ENCODE peak calls at places on chromosomes 13 and 19, in nine cellular contexts. R, D, W, S, X, F, U, O and N are unnamed samples.

GRCh38 chr13:46541210-46541609 is 11.8 kb upstream of the LRCH1 start:
- DNase-seq in X (no peak), O (no peak), R (no peak), F (no peak), W (no peak), S (no peak), U (no peak), D (no peak), N (no peak)

GRCh38 chr13:42968906-42969305 is 23.1 kb downstream of the EPSTI1 start:
- DNase-seq in W (no peak), X (peak; percentile 88), F (no peak), R (no peak), U (no peak), O (no peak), D (no peak), S (no peak), N (no peak)

GRCh38 chr19:10305139-10305806 is 4.3 kb downstream of the ZGLP1 start:
- DNase-seq in U (no peak), X (peak; percentile 27), D (peak; percentile 87), O (peak; percentile 49), R (peak; percentile 76), W (no peak), S (no peak), F (no peak), N (no peak)

GRCh38 chr19:374886-375235 is 30.3 kb upstream of the MIER2 start:
- DNase-seq in W (no peak), F (no peak), D (no peak), S (no peak), X (no peak), O (no peak), R (no peak), U (no peak), N (no peak)

GRCh38 chr13:27043013-27043412 is 128.6 kb downstream of the USP12 start:
- DNase-seq in F (no peak), O (peak; percentile 97), D (peak; percentile 99), U (no peak), S (peak; percentile 19), X (no peak), R (peak; percentile 98), W (peak; percentile 89), N (peak; percentile 91)

GRCh38 chr13:43357435-43358065 is 334.2 kb downstream of the DNAJC15 start:
- DNase-seq in W (no peak), U (no peak), O (no peak), F (no peak), S (no peak), X (no peak), D (no peak), R (no peak), N (no peak)

GRCh38 chr13:95137096-95137495 is 164.2 kb downstream of the ABCC4 start:
- DNase-seq in U (no peak), F (no peak), R (no peak), W (no peak), O (no peak), X (no peak), D (peak; percentile 55), S (no peak), N (no peak)

GRCh38 chr13:75963318-75963717 is 327.2 kb downstream of the LMO7 start:
- DNase-seq in R (no peak), S (no peak), W (peak; percentile 1), D (no peak), X (no peak), F (no peak), U (no peak), O (peak; percentile 1), N (peak; percentile 8)

GRCh38 chr19:2176336-2176994 is 12.7 kb downstream of the DOT1L start:
- DNase-seq in W (no peak), U (no peak), S (no peak), O (no peak), X (no peak), D (no peak), F (no peak), R (no peak), N (no peak)

GRCh38 chr13:20943519-20944012 is 41.0 kb upstream of the XPO4 start:
- DNase-seq in F (peak; percentile 72), X (peak; percentile 91), W (peak; percentile 95), R (peak; percentile 93), D (peak; percentile 98), S (peak; percentile 75), U (peak; percentile 96), O (peak; percentile 98), N (peak; percentile 78)

GRCh38 chr13:60617863-60618733 is 221.1 kb downstream of the TDRD3 start:
- DNase-seq in D (peak; percentile 68), U (no peak), O (peak; percentile 55), W (peak; percentile 56), F (no peak), X (no peak), S (peak; percentile 31), R (no peak), N (no peak)

GRCh38 chr13:46655727-46656180 is 102.8 kb downstream of the LRCH1 start:
- DNase-seq in O (no peak), W (peak; percentile 58), U (no peak), X (no peak), R (no peak), D (no peak), F (no peak), S (no peak), N (no peak)

GRCh38 chr13:27372896-27373295 is 51.5 kb upstream of the GTF3A start:
- DNase-seq in X (peak; percentile 63), F (no peak), U (no peak), R (no peak), O (no peak), W (peak; percentile 22), D (peak; percentile 31), S (no peak), N (no peak)

GRCh38 chr13:21822029-21822428 is 151.2 kb downstream of the FGF9 start:
- DNase-seq in D (no peak), S (no peak), W (no peak), X (no peak), R (no peak), F (no peak), O (no peak), U (no peak), N (no peak)

GRCh38 chr13:23672616-23673015 is 102.4 kb downstream of the TNFRSF19 start:
- DNase-seq in O (no peak), W (peak; percentile 52), U (no peak), S (no peak), D (no peak), X (no peak), R (no peak), F (no peak), N (no peak)

GRCh38 chr13:45878966-45879365 is 27.4 kb upstream of the SIAH3 start:
- DNase-seq in U (no peak), F (no peak), S (no peak), R (no peak), D (no peak), O (no peak), X (no peak), W (no peak), N (no peak)

GRCh38 chr19:18270304-18270703 is 3.9 kb downstream of the IQCN start:
- DNase-seq in S (no peak), W (no peak), X (no peak), R (no peak), U (no peak), D (no peak), F (no peak), O (no peak), N (no peak)

GRCh38 chr19:53132231-53132991 is at the start of gene ZNF415:
- DNase-seq in D (peak; percentile 96), X (peak; percentile 79), W (peak; percentile 65), F (peak; percentile 61), R (peak; percentile 69), U (peak; percentile 95), O (peak; percentile 51), S (peak; percentile 38), N (peak; percentile 43)
- H3K4me3 ChIP-seq in D (peak within 1 kb of the TSS; percentile 82), X (peak within 1 kb of the TSS; percentile 76), W (peak within 1 kb of the TSS; percentile 55), F (peak within 1 kb of the TSS; percentile 44), R (peak within 1 kb of the TSS; percentile 80), U (peak within 1 kb of the TSS; percentile 54), O (peak within 1 kb of the TSS; percentile 72), S (peak within 1 kb of the TSS; percentile 69), N (peak within 1 kb of the TSS; percentile 78)

GRCh38 chr19:13014101-13014920 is 19.0 kb downstream of the NFIX start:
- DNase-seq in X (no peak), U (no peak), W (peak; percentile 39), R (no peak), S (no peak), F (no peak), D (peak; percentile 71), O (peak; percentile 42), N (no peak)
- H3K4me3 ChIP-seq in X (peak overlapping the region; percentile 44), U (peak overlapping the region; percentile 40), W (peak overlapping the region; percentile 48), R (no peak overlapping the region), S (no peak overlapping the region), F (peak overlapping the region; percentile 44), D (peak overlapping the region; percentile 78), O (peak overlapping the region; percentile 60), N (no peak overlapping the region)

GRCh38 chr19:50447750-50448149 is 15.1 kb downstream of the MYBPC2 start:
- DNase-seq in F (no peak), O (no peak), X (no peak), U (no peak), W (no peak), R (no peak), D (no peak), S (no peak), N (no peak)
- H3K4me3 ChIP-seq in F (no peak overlapping the region), O (no peak overlapping the region), X (no peak overlapping the region), U (no peak overlapping the region), W (no peak overlapping the region), R (no peak overlapping the region), D (no peak overlapping the region), S (no peak overlapping the region), N (no peak overlapping the region)

GRCh38 chr19:48206402-48207093 is 36.1 kb downstream of the ZSWIM9 start:
- DNase-seq in X (no peak), S (no peak), U (no peak), F (no peak), D (no peak), W (peak; percentile 32), R (no peak), O (no peak), N (no peak)

GRCh38 chr19:48210005-48210404 is 39.5 kb downstream of the ZSWIM9 start:
- DNase-seq in S (no peak), X (no peak), D (no peak), U (no peak), R (no peak), F (no peak), O (no peak), W (no peak), N (no peak)

GRCh38 chr19:48203227-48203793 is 32.8 kb downstream of the ZSWIM9 start:
- DNase-seq in D (no peak), S (no peak), F (no peak), X (no peak), O (no peak), R (no peak), U (no peak), W (no peak), N (no peak)

DNA sequence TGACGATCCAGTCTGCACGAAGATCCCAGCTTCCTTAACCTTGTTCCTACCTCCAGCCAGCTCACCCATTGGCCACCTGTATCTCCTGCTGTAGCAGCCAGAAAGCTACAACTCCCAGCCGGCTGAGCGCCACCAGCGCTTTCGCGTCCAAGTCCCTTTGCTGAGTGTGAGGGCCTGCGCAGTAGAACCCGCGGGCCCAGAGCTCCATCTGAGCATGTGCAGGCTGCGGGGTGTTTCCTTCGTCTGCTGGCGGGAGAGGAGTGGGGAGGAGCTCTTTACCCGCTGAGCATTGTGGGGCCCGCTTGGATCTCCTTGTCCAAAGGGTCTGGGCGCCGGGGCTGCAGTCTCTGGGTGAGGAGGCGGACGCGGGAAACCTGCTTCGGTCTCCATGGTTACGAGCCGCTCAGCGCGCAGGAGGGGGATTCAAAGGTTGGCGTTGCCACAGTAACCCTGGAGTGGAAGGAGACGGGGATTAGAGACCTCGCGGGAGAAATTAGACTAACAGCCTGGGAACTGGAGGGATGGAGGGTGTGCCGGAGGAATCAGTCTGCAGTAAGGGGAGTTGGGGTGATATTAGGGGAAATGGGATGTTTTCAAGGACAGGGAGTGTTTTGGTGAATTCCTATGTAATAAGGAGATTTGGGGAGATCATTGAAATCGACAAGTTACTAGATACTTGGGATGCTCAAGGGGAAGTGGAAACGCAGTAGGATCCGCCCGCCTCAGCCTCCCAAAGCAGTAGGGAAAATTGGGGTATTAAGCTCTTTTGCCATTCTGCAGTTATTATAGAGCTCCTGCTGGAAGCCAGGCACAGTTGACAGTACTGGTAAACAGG is 33.5 kb downstream of the ZSWIM9 start:
- DNase-seq in U (peak; percentile 97), W (peak; percentile 96), X (peak; percentile 94), R (peak; percentile 90), S (peak; percentile 96), D (peak; percentile 97), O (peak; percentile 90), F (peak; percentile 91), N (peak; percentile 79)
- H3K4me3 ChIP-seq in U (peak overlapping the region; percentile 48), W (peak overlapping the region; percentile 70), X (peak overlapping the region; percentile 82), R (peak overlapping the region; percentile 86), S (peak overlapping the region; percentile 53), D (peak overlapping the region; percentile 95), O (peak overlapping the region; percentile 89), F (peak overlapping the region; percentile 81), N (peak overlapping the region; percentile 94)